ENCODE peak calls at places on chromosome 9, in seven cellular contexts. S is mesenchymal stem cell, B is hepatocyte, P is fibroblast of lung, V is HCT116, D is K562, K is neuronal stem cell. C is an unnamed sample.

GRCh38 chr9:125099816-125100215 is 43.5 kb downstream of the SCAI start:
- DNase-seq in S (no peak), P (no peak), D (no peak), V (no peak), K (no peak), B (no peak), C (no peak)

GRCh38 chr9:87107072-87107471 is 159.8 kb upstream of the GAS1 start:
- DNase-seq in K (no peak), V (no peak), P (no peak), D (no peak), S (no peak), B (no peak), C (no peak)

GRCh38 chr9:121698627-121699270 is 47.3 kb downstream of the DAB2IP start:
- DNase-seq in S (no peak), K (peak), D (no peak), V (no peak), B (peak), P (no peak), C (no peak)

GRCh38 chr9:137480686-137481683 is 21.9 kb upstream of the NSMF start:
- DNase-seq in D (no peak), S (no peak), K (no peak), P (no peak), B (no peak), V (no peak), C (no peak)

GRCh38 chr9:77980622-77981021 is 51.0 kb downstream of the GNAQ start:
- DNase-seq in K (no peak), V (no peak), S (no peak), B (no peak), D (no peak), P (peak), C (no peak)

GRCh38 chr9:5186416-5187169 is 1.2 kb upstream of the INSL6 start:
- DNase-seq in S (peak), B (peak), P (peak), D (peak), K (peak), V (peak), C (peak)

GRCh38 chr9:111731916-111732315 is 62.8 kb downstream of the SHOC1 start:
- DNase-seq in S (peak), B (no peak), D (no peak), K (no peak), P (peak), V (no peak), C (no peak)

GRCh38 chr9:136634904-136635303 is 27.8 kb upstream of the EGFL7 start:
- DNase-seq in B (no peak), D (no peak), K (no peak), P (no peak), S (no peak), V (no peak), C (no peak)

GRCh38 chr9:133146746-133147411 is 16.8 kb downstream of the GBGT1 start:
- DNase-seq in K (no peak), S (no peak), P (no peak), D (no peak), V (no peak), B (no peak), C (no peak)

GRCh38 chr9:133238272-133238850 is 29.3 kb upstream of the OBP2B start:
- DNase-seq in B (peak), P (peak), K (peak), D (peak), V (peak), S (peak), C (no peak)

GRCh38 chr9:77997611-77998349 is 33.8 kb downstream of the GNAQ start:
- DNase-seq in P (peak), S (peak), B (no peak), V (no peak), D (no peak), K (no peak), C (no peak)

GRCh38 chr9:133869674-133870419 is 122.3 kb downstream of the VAV2 start:
- DNase-seq in P (no peak), K (no peak), B (peak), S (no peak), V (no peak), D (peak), C (no peak)

GRCh38 chr9:81595887-81596558 is 93.3 kb downstream of the TLE1 start:
- DNase-seq in B (no peak), S (no peak), K (no peak), V (no peak), D (no peak), P (no peak), C (no peak)

GRCh38 chr9:119802621-119803020 is 433.4 kb upstream of the BRINP1 start:
- DNase-seq in V (no peak), K (no peak), P (no peak), B (peak), S (no peak), D (no peak), C (no peak)

GRCh38 chr9:35271637-35272036 is 109.8 kb downstream of the UNC13B start:
- DNase-seq in V (no peak), B (no peak), D (no peak), S (no peak), P (no peak), K (no peak), C (no peak)

GRCh38 chr9:71446081-71446480 is 322.2 kb downstream of the CEMIP2 start:
- DNase-seq in S (no peak), V (no peak), K (peak), P (no peak), B (no peak), D (no peak), C (no peak)

GRCh38 chr9:23319092-23319491 is 506.9 kb downstream of the ELAVL2 start:
- DNase-seq in B (no peak), S (no peak), D (no peak), K (no peak), V (no peak), P (no peak), C (no peak)

GRCh38 chr9:80285325-80285724 is 713.6 kb downstream of the TLE4 start:
- DNase-seq in V (no peak), P (peak), K (no peak), S (peak), B (peak), D (no peak), C (no peak)

GRCh38 chr9:106886111-106887046 is 23.4 kb downstream of the ZNF462 start:
- DNase-seq in K (no peak), D (no peak), P (no peak), B (no peak), V (no peak), S (no peak), C (no peak)

GRCh38 chr9:71737455-71737854 is 30.9 kb downstream of the CEMIP2 start:
- DNase-seq in S (no peak), B (no peak), V (no peak), P (peak), D (no peak), K (no peak), C (no peak)

GRCh38 chr9:36870960-36871359 is 163.1 kb downstream of the PAX5 start:
- DNase-seq in K (no peak), B (no peak), P (no peak), D (no peak), V (no peak), S (no peak), C (no peak)

GRCh38 chr9:37944671-37945481 is 40.9 kb upstream of the SLC25A51 start:
- DNase-seq in P (no peak), B (no peak), V (no peak), D (no peak), S (no peak), K (peak), C (no peak)

GRCh38 chr9:92655896-92656536 is 13.9 kb downstream of the IPPK start:
- DNase-seq in D (no peak), P (no peak), V (no peak), S (no peak), B (no peak), K (no peak), C (no peak)

GRCh38 chr9:68751556-68751955 is 46.5 kb downstream of the PIP5K1B start:
- DNase-seq in B (no peak), D (no peak), K (no peak), P (peak), S (no peak), V (no peak), C (no peak)

GRCh38 chr9:78044189-78044588 is 12.6 kb upstream of the GNAQ start:
- DNase-seq in V (no peak), S (no peak), P (no peak), K (no peak), B (no peak), D (no peak), C (no peak)

DNA sequence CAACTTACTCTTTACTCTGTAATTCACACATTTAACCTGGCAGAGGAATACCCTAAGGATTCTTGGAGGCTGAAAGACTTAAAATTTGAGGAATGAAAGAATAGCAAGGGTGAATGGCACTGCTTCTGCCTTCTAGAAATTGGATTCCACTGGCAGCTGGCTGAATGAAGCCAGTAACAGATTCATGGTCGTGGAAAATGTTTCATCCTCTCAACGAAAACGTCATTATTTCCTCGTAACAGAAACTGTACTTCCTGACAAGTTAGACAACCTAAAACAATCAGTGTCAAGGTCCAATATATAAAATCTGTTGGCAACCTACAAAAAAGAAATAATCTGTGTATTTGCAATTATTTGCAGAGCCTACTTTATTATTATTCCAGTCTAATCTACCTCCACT is 39.7 kb downstream of the BNC2 start:
- DNase-seq in K (no peak), P (no peak), D (no peak), V (no peak), S (no peak), B (no peak), C (no peak)
- H2AFZ ChIP-seq in K (no peak), P (no peak), D (no peak), V (no peak), S (no peak), B (no peak), C (no peak)

GRCh38 chr9:135500071-135500524 is 384 bp upstream of the MRPS2 start:
- DNase-seq in D (no peak), S (no peak), P (peak), V (no peak), K (no peak), B (no peak), C (no peak)
- H2AFZ ChIP-seq in D (peak), S (peak), P (peak), V (peak), K (peak), B (peak), C (peak)

GRCh38 chr9:22111176-22111870 is 102.2 kb upstream of the CDKN2B start:
- DNase-seq in P (no peak), S (peak), B (no peak), K (no peak), V (no peak), D (no peak), C (no peak)
- H2AFZ ChIP-seq in P (no peak), S (no peak), B (no peak), K (no peak), V (no peak), D (no peak), C (no peak)

GRCh38 chr9:129838707-129839259 is 3.5 kb downstream of the USP20 start:
- DNase-seq in S (peak), V (no peak), D (peak), B (no peak), K (no peak), P (peak), C (no peak)
- H2AFZ ChIP-seq in S (no peak), V (no peak), D (peak), B (no peak), K (no peak), P (no peak), C (no peak)